ENCODE peak calls at places on chromosome 4, in nine cellular contexts. Q is cerebellar cortex; R is Caki2; K is T-helper 2 cell; I is AG08396; D is stimulated activated naive B cell treated with anti-CD40 and anti-IgM and Interleukin-4, amounts not matched to agents 10 μg/mL and 1 μg/mL and 100 μg/mL, for 72 hours; P is stimulated activated CD8-positive, alpha-beta memory T cell treated with anti-CD3 and anti-CD28 coated beads, Interleukin-7, amount 100 ng/mL, for 1 hour; V is SW 1271; W is GM12892. L is an unnamed sample.

GRCh38 chr4:144594471-144594986 is 51.4 kb upstream of the HHIP start:
- DNase-seq in Q (no peak), R (no peak), K (no peak), I (no peak), D (no peak), P (no peak), V (no peak), W (no peak), L (no peak)

GRCh38 chr4:71752383-71753042 is 31.4 kb downstream of the GC start:
- DNase-seq in Q (no peak), R (no peak), K (no peak), I (no peak), D (no peak), P (no peak), V (no peak), W (no peak), L (no peak)

GRCh38 chr4:137414802-137415201 is 117.5 kb downstream of the PCDH18 start:
- DNase-seq in Q (no peak), R (no peak), K (no peak), I (no peak), D (no peak), P (no peak), V (no peak), W (no peak), L (no peak)

GRCh38 chr4:139641218-139641617 is 24.4 kb upstream of the MGST2 start:
- DNase-seq in Q (no peak), R (no peak), K (no peak), I (peak; percentile 27), D (no peak), P (no peak), V (no peak), W (no peak), L (peak; percentile 91)

GRCh38 chr4:25253072-25253447 is 19.2 kb downstream of the PI4K2B start:
- DNase-seq in Q (peak; percentile 5), R (no peak), K (no peak), I (no peak), D (no peak), P (no peak), V (no peak), W (no peak), L (no peak)

GRCh38 chr4:3710451-3711182 is 55.6 kb upstream of the ADRA2C start:
- DNase-seq in Q (no peak), R (no peak), K (no peak), I (no peak), D (no peak), P (no peak), V (no peak), W (no peak), L (no peak)

GRCh38 chr4:162506253-162506652 is 342.5 kb upstream of the FSTL5 start:
- DNase-seq in Q (no peak), R (no peak), K (no peak), I (no peak), D (no peak), P (no peak), V (no peak), W (no peak), L (no peak)

GRCh38 chr4:25882226-25882625 is 19.4 kb upstream of the SEL1L3 start:
- DNase-seq in Q (peak; percentile 50), R (no peak), K (no peak), I (no peak), D (no peak), P (no peak), V (no peak), W (no peak), L (no peak)

GRCh38 chr4:148574502-148574901 is 132.3 kb upstream of the NR3C2 start:
- DNase-seq in Q (no peak), R (no peak), K (no peak), I (peak; percentile 31), D (no peak), P (no peak), V (no peak), W (no peak), L (peak; percentile 25)

GRCh38 chr4:3803475-3803847 is 37.3 kb downstream of the ADRA2C start:
- DNase-seq in Q (no peak), R (no peak), K (no peak), I (no peak), D (no peak), P (no peak), V (no peak), W (no peak), L (no peak)

GRCh38 chr4:69731826-69732225 is 28.6 kb downstream of the SULT1B1 start:
- DNase-seq in Q (no peak), R (no peak), K (no peak), I (no peak), D (no peak), P (no peak), V (no peak), W (no peak), L (no peak)

GRCh38 chr4:78954048-78954666 is 14.9 kb upstream of the PAQR3 start:
- DNase-seq in Q (peak; percentile 21), R (peak; percentile 21), K (no peak), I (no peak), D (no peak), P (no peak), V (peak; percentile 10), W (no peak), L (no peak)

GRCh38 chr4:81032805-81033684 is 2.5 kb downstream of the BMP3 start:
- DNase-seq in Q (no peak), R (no peak), K (no peak), I (no peak), D (no peak), P (no peak), V (no peak), W (no peak), L (no peak)

GRCh38 chr4:8730159-8730558 is 137.6 kb downstream of the CPZ start:
- DNase-seq in Q (no peak), R (no peak), K (no peak), I (no peak), D (no peak), P (no peak), V (no peak), W (no peak), L (no peak)

GRCh38 chr4:142922720-142923119 is 76.6 kb upstream of the INPP4B start:
- DNase-seq in Q (no peak), R (no peak), K (no peak), I (no peak), D (no peak), P (no peak), V (no peak), W (no peak), L (no peak)

GRCh38 chr4:112284166-112284565 is 1.5 kb downstream of the TIFA start:
- DNase-seq in Q (peak; percentile 39), R (peak; percentile 14), K (no peak), I (peak; percentile 22), D (no peak), P (no peak), V (no peak), W (no peak), L (peak; percentile 29)